ENCODE peak calls at places on chromosomes 4 and X, in four cellular contexts. T is bronchial epithelial cell, I is PC-3, V is heart left ventricle. D is an unnamed sample.

GRCh38 chrX:1249101-1249887 is 19.3 kb upstream of the CSF2RA start:
- DNase-seq in T (peak), I (peak), V (peak), D (no peak)

GRCh38 chrX:125262836-125263235 is 56.8 kb upstream of the TEX13C start:
- DNase-seq in T (no peak), V (no peak), I (no peak), D (no peak)

GRCh38 chr4:52611030-52611555 is 48.0 kb downstream of the USP46 start:
- DNase-seq in I (no peak), T (no peak), V (peak), D (no peak)

GRCh38 chr4:152316969-152317368 is 218.9 kb downstream of the FBXW7 start:
- DNase-seq in V (no peak), I (no peak), T (no peak), D (no peak)

GRCh38 chrX:107483976-107484726 is 34.7 kb downstream of the FRMPD3 start:
- DNase-seq in T (no peak), V (no peak), I (no peak), D (peak)

GRCh38 chr4:113686950-113687718 is 74.4 kb downstream of the CAMK2D start:
- DNase-seq in T (no peak), I (no peak), V (no peak), D (no peak)

GRCh38 chr4:26039950-26040349 is 125.9 kb downstream of the SMIM20 start:
- DNase-seq in T (no peak), V (no peak), I (no peak), D (no peak)

GRCh38 chr4:62548108-62548524 is 1348.0 kb downstream of the ADGRL3 start:
- DNase-seq in I (peak), V (peak), T (no peak), D (no peak)

GRCh38 chrX:67523002-67523711 is 20.7 kb upstream of the AR start:
- DNase-seq in T (no peak), V (no peak), I (no peak), D (no peak)

GRCh38 chr4:110705440-110705782 is 82.5 kb upstream of the PITX2 start:
- DNase-seq in V (no peak), I (no peak), T (no peak), D (no peak)

GRCh38 chr4:13322681-13323101 is 161.4 kb downstream of the RAB28 start:
- DNase-seq in V (no peak), I (no peak), T (peak), D (peak)

GRCh38 chr4:95167809-95168208 is 381.0 kb downstream of the UNC5C start:
- DNase-seq in V (no peak), I (no peak), T (no peak), D (no peak)
- TF ChIP-seq CTCF in V (no peak), I (peak), T (no peak), D (no peak)

GRCh38 chrX:153684447-153685178 is 3.1 kb upstream of the SLC6A8 start:
- DNase-seq in I (no peak), T (no peak), V (no peak), D (no peak)

GRCh38 chrX:153685179-153685536 is 2.6 kb upstream of the SLC6A8 start:
- DNase-seq in I (no peak), V (no peak), T (no peak), D (no peak)

GRCh38 chrX:153685751-153686676 is 1.7 kb upstream of the SLC6A8 start:
- DNase-seq in T (no peak), I (no peak), V (no peak), D (no peak)

GRCh38 chrX:153681175-153681574 is 6.6 kb upstream of the SLC6A8 start:
- DNase-seq in I (no peak), T (no peak), V (no peak), D (no peak)
- TF ChIP-seq CTCF in I (no peak), T (no peak), V (no peak), D (no peak)

DNA sequence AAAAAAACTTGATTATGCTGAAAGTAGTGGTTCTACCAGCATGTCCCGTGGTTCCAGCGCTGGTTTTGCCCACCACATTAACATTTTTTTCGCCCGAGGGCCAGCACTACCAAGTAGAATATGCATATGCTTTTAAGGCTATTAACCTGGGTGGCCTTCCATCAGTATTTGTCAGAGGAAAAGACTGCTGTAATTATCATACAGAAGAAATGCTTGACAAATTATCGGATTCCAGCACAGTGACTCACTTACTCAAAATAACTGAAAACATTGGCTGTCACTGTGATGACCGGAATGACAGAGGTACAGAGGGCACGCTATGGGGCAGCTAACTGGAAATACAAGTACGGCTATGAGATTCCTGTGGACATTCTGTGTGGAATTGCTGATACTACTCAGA is 34.6 kb downstream of the PRPS2 start:
- DNase-seq in V (no peak), T (no peak), I (peak), D (no peak)
- TF ChIP-seq CTCF in V (no peak), T (no peak), I (no peak), D (no peak)

GRCh38 chr4:125244848-125245450 is 69.8 kb upstream of the FAT4 start:
- DNase-seq in V (no peak), I (peak), T (peak), D (peak)
- TF ChIP-seq CTCF in V (peak), I (peak), T (peak), D (peak)